ENCODE peak calls at places on chromosomes 4 and X, in nine cellular contexts. X is kidney epithelial cell, N is uterus, O is dorsolateral prefrontal cortex, T is Peyer's patch, W is fibroblast of mammary gland, R is fibroblast of lung, I is GM20000, F is tibial artery. M is an unnamed sample.

GRCh38 chr4:1172971-1173757 is 781 bp upstream of the SPON2 start:
- DNase-seq in F (peak; percentile 73), T (peak; percentile 51), R (peak; percentile 90), I (peak; percentile 27), O (no peak), X (no peak), W (peak; percentile 93), N (peak; percentile 87), M (no peak)

GRCh38 chrX:1444896-1445480 is 7.7 kb downstream of the ASMTL start:
- DNase-seq in N (peak; percentile 3), I (no peak), T (peak; percentile 1), X (no peak), O (no peak), F (peak; percentile 31), W (no peak), R (no peak), M (no peak)

GRCh38 chrX:17154001-17154400 is 207.5 kb downstream of the REPS2 start:
- DNase-seq in F (no peak), X (no peak), I (no peak), R (peak; percentile 54), N (no peak), T (no peak), O (no peak), W (peak; percentile 23), M (no peak)

GRCh38 chr4:2281575-2282343 is 19.9 kb upstream of the MXD4 start:
- DNase-seq in O (no peak), R (no peak), I (peak; percentile 67), N (no peak), W (no peak), T (no peak), F (no peak), X (no peak), M (no peak)

GRCh38 chr4:24659241-24659961 is 75.0 kb upstream of the DHX15 start:
- DNase-seq in X (no peak), T (no peak), R (peak; percentile 67), I (no peak), N (no peak), F (no peak), W (no peak), O (peak; percentile 31), M (no peak)

GRCh38 chr4:31518796-31519250 is 798.7 kb downstream of the PCDH7 start:
- DNase-seq in N (no peak), W (peak; percentile 62), X (peak; percentile 57), T (no peak), O (no peak), I (no peak), R (peak; percentile 81), F (no peak), M (no peak)

GRCh38 chrX:135393046-135393445 is 28.7 kb upstream of the SMIM10L2A start:
- DNase-seq in R (no peak), N (no peak), W (no peak), T (no peak), I (no peak), O (no peak), X (no peak), F (no peak), M (no peak)

GRCh38 chrX:10189317-10190268 is 32.8 kb downstream of the CLCN4 start:
- DNase-seq in T (peak; percentile 65), X (no peak), F (peak; percentile 73), I (peak; percentile 37), W (peak; percentile 67), N (peak; percentile 77), O (peak; percentile 88), R (peak; percentile 64), M (peak; percentile 76)

GRCh38 chrX:119410027-119410819 is 11.1 kb downstream of the SLC25A43 start:
- DNase-seq in N (peak; percentile 62), T (peak; percentile 74), W (peak; percentile 93), I (no peak), F (peak; percentile 65), X (no peak), O (no peak), R (peak; percentile 73), M (peak; percentile 27)

GRCh38 chrX:134599173-134599914 is 58.9 kb downstream of the PLAC1 start:
- DNase-seq in W (peak; percentile 92), T (no peak), R (peak; percentile 71), I (no peak), X (no peak), F (peak; percentile 61), N (peak; percentile 63), O (no peak), M (no peak)

GRCh38 chrX:123230798-123231197 is 46.7 kb downstream of the GRIA3 start:
- DNase-seq in X (no peak), W (no peak), F (no peak), T (no peak), N (no peak), I (no peak), O (no peak), R (no peak), M (no peak)

GRCh38 chr4:63296773-63297172 is 1112.5 kb downstream of the TECRL start:
- DNase-seq in O (no peak), T (no peak), R (no peak), W (no peak), N (no peak), F (no peak), I (no peak), X (no peak), M (no peak)
- TF ChIP-seq CTCF in O (no peak), T (no peak), R (no peak), W (no peak), N (no peak), F (no peak), I (no peak), X (no peak), M (no peak)

GRCh38 chr4:96164814-96165351 is 325.0 kb downstream of the PDHA2 start:
- DNase-seq in O (no peak), N (no peak), I (no peak), T (no peak), W (peak; percentile 61), X (peak; percentile 73), R (peak; percentile 75), F (no peak), M (no peak)

GRCh38 chr4:96175871-96176270 is 336.0 kb downstream of the PDHA2 start:
- DNase-seq in I (no peak), O (no peak), F (no peak), W (no peak), R (no peak), X (no peak), N (no peak), T (no peak), M (no peak)

GRCh38 chr4:96166806-96167205 is 326.9 kb downstream of the PDHA2 start:
- DNase-seq in O (no peak), X (no peak), I (no peak), F (no peak), R (no peak), W (no peak), T (no peak), N (no peak), M (no peak)

GRCh38 chr4:96170198-96170597 is 330.3 kb downstream of the PDHA2 start:
- DNase-seq in O (no peak), I (no peak), N (no peak), X (no peak), T (no peak), W (no peak), R (no peak), F (no peak), M (no peak)
- TF ChIP-seq CTCF in O (no peak), I (no peak), N (no peak), X (peak; percentile 5), T (no peak), W (no peak), R (no peak), F (no peak), M (no peak)

GRCh38 chr4:67545996-67546356 is 673 bp upstream of the CENPC start:
- DNase-seq in X (no peak), F (no peak), N (no peak), T (no peak), W (no peak), O (no peak), R (no peak), I (no peak), M (no peak)

GRCh38 chr4:67545199-67545995 is at the start of gene CENPC:
- DNase-seq in I (peak; percentile 87), F (peak; percentile 98), X (peak; percentile 91), W (peak; percentile 98), T (peak; percentile 96), R (peak; percentile 97), N (peak; percentile 97), O (peak; percentile 97), M (peak; percentile 84)

GRCh38 chr4:67546971-67547370 is 1.7 kb upstream of the CENPC start:
- DNase-seq in O (no peak), X (no peak), W (no peak), R (no peak), I (no peak), T (no peak), N (no peak), F (no peak), M (no peak)

GRCh38 chr4:67550491-67551256 is 5.4 kb upstream of the CENPC start:
- DNase-seq in T (no peak), I (no peak), R (no peak), O (no peak), F (no peak), N (no peak), W (no peak), X (no peak), M (no peak)

GRCh38 chr4:67549123-67549522 is 3.8 kb upstream of the CENPC start:
- DNase-seq in X (no peak), I (peak; percentile 19), F (no peak), R (peak; percentile 23), N (no peak), W (peak; percentile 45), T (no peak), O (no peak), M (no peak)
- TF ChIP-seq CTCF in X (peak; percentile 32), I (peak; percentile 31), F (no peak), R (no peak), N (no peak), W (peak; percentile 36), T (peak; percentile 45), O (peak; percentile 39), M (no peak)

DNA sequence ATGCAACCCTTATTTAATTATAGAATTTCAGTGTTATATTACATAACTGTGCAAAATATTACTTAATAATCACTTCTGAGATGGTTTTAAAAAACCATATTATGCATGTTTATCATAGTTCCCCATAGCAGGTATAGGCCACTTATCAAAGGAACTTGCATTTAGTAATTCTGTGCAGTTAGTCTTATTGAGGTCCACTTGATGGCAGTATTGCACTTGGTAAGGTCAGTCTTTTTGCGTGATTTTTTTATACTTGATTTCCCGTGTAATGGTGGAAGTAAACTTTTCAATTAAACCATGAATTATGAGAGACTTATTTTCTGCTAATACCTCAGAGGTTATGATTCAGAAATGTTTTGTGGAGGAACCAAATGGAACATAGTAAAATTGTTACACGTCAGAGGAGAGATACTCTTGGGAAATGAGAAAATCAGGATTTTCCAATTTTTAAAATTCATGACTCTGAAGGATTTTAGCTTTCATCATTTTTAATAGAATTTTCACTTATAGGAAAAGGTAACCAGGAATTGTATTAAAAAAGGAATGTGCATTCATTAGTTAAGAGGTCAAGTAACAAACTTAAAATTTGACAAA is 230.0 kb downstream of the CCSER1 start:
- DNase-seq in N (no peak), O (no peak), R (peak; percentile 89), F (no peak), W (peak; percentile 82), X (peak; percentile 49), T (no peak), I (peak; percentile 9), M (no peak)
- TF ChIP-seq CTCF in N (peak; percentile 24), O (peak; percentile 44), R (peak; percentile 74), F (peak; percentile 19), W (peak; percentile 67), X (peak; percentile 68), T (peak; percentile 49), I (no peak), M (no peak)